ENCODE peak calls at places on chromosome 15, in ten cellular contexts. One of them, this sample, is unnamed.
A peak's percentile ranks its signal among the peaks of the same experiment; 100 is the strongest.

GRCh38 chr15:75725719-75726607 is 13.3 kb upstream of the CSPG4 start:
- DNase-seq in SJSA1: no peak
- DNase-seq in astrocyte: no peak
- DNase-seq in neuronal stem cell: no peak
- DNase-seq in breast epithelium: peak; percentile 28
- DNase-seq in CD8-positive, alpha-beta T cell: no peak
- DNase-seq in kidney: peak; percentile 60
- DNase-seq in pancreas: no peak
- DNase-seq in right lobe of liver: no peak
- DNase-seq in bronchial epithelial cell: no peak
- DNase-seq in this sample: peak; percentile 42

GRCh38 chr15:44075535-44075934 is 119.5 kb downstream of the FRMD5 start:
- DNase-seq in CD8-positive, alpha-beta T cell: no peak
- DNase-seq in right lobe of liver: no peak
- DNase-seq in SJSA1: no peak
- DNase-seq in bronchial epithelial cell: peak; percentile 96
- DNase-seq in neuronal stem cell: no peak
- DNase-seq in astrocyte: peak; percentile 89
- DNase-seq in pancreas: no peak
- DNase-seq in breast epithelium: no peak
- DNase-seq in kidney: no peak
- DNase-seq in this sample: no peak

GRCh38 chr15:83784975-83785374 is 131.1 kb downstream of the ADAMTSL3 start:
- DNase-seq in bronchial epithelial cell: peak; percentile 93
- DNase-seq in right lobe of liver: no peak
- DNase-seq in breast epithelium: no peak
- DNase-seq in SJSA1: no peak
- DNase-seq in CD8-positive, alpha-beta T cell: no peak
- DNase-seq in astrocyte: peak; percentile 35
- DNase-seq in pancreas: no peak
- DNase-seq in kidney: no peak
- DNase-seq in neuronal stem cell: no peak
- DNase-seq in this sample: no peak

GRCh38 chr15:41544650-41545015 is 576 bp upstream of the RPAP1 start:
- DNase-seq in bronchial epithelial cell: no peak
- DNase-seq in pancreas: no peak
- DNase-seq in right lobe of liver: no peak
- DNase-seq in astrocyte: no peak
- DNase-seq in CD8-positive, alpha-beta T cell: peak; percentile 60
- DNase-seq in breast epithelium: no peak
- DNase-seq in SJSA1: no peak
- DNase-seq in neuronal stem cell: no peak
- DNase-seq in kidney: no peak
- DNase-seq in this sample: no peak

GRCh38 chr15:23606226-23606625 is 40.8 kb downstream of the MKRN3 start:
- DNase-seq in kidney: no peak
- DNase-seq in pancreas: no peak
- DNase-seq in neuronal stem cell: no peak
- DNase-seq in bronchial epithelial cell: no peak
- DNase-seq in breast epithelium: no peak
- DNase-seq in right lobe of liver: no peak
- DNase-seq in astrocyte: no peak
- DNase-seq in SJSA1: no peak
- DNase-seq in CD8-positive, alpha-beta T cell: no peak
- DNase-seq in this sample: no peak

GRCh38 chr15:67501177-67501835 is 19.6 kb upstream of the C15orf61 start:
- DNase-seq in astrocyte: peak; percentile 10
- DNase-seq in SJSA1: no peak
- DNase-seq in pancreas: no peak
- DNase-seq in neuronal stem cell: no peak
- DNase-seq in bronchial epithelial cell: peak; percentile 23
- DNase-seq in breast epithelium: no peak
- DNase-seq in CD8-positive, alpha-beta T cell: no peak
- DNase-seq in kidney: no peak
- DNase-seq in right lobe of liver: no peak
- DNase-seq in this sample: peak; percentile 37

GRCh38 chr15:80614711-80615360 is 80.3 kb upstream of the ABHD17C start:
- DNase-seq in right lobe of liver: no peak
- DNase-seq in bronchial epithelial cell: no peak
- DNase-seq in neuronal stem cell: no peak
- DNase-seq in pancreas: no peak
- DNase-seq in CD8-positive, alpha-beta T cell: no peak
- DNase-seq in SJSA1: no peak
- DNase-seq in kidney: no peak
- DNase-seq in breast epithelium: no peak
- DNase-seq in astrocyte: no peak
- DNase-seq in this sample: no peak

GRCh38 chr15:42082832-42083604 is 11.3 kb downstream of the PLA2G4D start:
- DNase-seq in right lobe of liver: no peak
- DNase-seq in neuronal stem cell: no peak
- DNase-seq in kidney: no peak
- DNase-seq in SJSA1: peak; percentile 31
- DNase-seq in pancreas: no peak
- DNase-seq in astrocyte: no peak
- DNase-seq in CD8-positive, alpha-beta T cell: no peak
- DNase-seq in breast epithelium: peak; percentile 47
- DNase-seq in bronchial epithelial cell: no peak
- DNase-seq in this sample: peak; percentile 17

GRCh38 chr15:80934761-80935221 is 54.8 kb downstream of the MESD start:
- DNase-seq in breast epithelium: no peak
- DNase-seq in neuronal stem cell: no peak
- DNase-seq in pancreas: no peak
- DNase-seq in kidney: no peak
- DNase-seq in bronchial epithelial cell: no peak
- DNase-seq in SJSA1: no peak
- DNase-seq in right lobe of liver: no peak
- DNase-seq in astrocyte: peak; percentile 80
- DNase-seq in CD8-positive, alpha-beta T cell: no peak
- DNase-seq in this sample: peak; percentile 47

DNA sequence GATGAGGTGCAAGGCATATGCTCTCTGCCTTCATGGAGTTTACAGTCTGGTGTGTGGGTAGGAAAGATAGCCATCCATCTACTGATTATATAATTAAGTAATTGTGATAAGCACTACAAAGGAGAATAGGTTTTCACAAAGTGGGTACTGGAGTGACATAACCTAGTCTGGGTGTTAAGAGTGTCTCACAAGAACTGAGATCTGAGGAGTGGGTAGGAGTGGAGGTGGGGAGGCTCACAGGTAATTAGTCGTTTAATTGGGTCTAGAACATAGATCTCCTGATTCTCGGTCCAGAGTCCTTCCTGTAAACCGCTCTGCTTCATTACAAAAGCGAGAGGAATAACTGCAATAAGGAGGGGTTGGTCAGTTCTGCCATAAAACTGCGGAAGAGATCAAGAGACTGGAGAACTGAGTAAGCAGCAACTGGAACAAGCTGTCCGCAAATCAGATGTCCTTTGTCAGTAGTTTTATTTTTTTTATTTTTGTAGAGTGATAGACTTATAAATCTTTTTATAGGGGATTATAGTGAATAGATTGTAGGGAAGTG is 2.2 kb downstream of the NEO1 start:
- DNase-seq in pancreas: no peak
- DNase-seq in right lobe of liver: no peak
- DNase-seq in CD8-positive, alpha-beta T cell: no peak
- DNase-seq in astrocyte: no peak
- DNase-seq in kidney: no peak
- DNase-seq in bronchial epithelial cell: no peak
- DNase-seq in breast epithelium: no peak
- DNase-seq in neuronal stem cell: no peak
- DNase-seq in SJSA1: no peak
- DNase-seq in this sample: no peak
- H3K4me3 ChIP-seq in pancreas: no peak overlapping the region
- H3K4me3 ChIP-seq in right lobe of liver: no peak overlapping the region
- H3K4me3 ChIP-seq in CD8-positive, alpha-beta T cell: no peak overlapping the region
- H3K4me3 ChIP-seq in astrocyte: no peak overlapping the region
- H3K4me3 ChIP-seq in kidney: peak overlapping the region; percentile 72
- H3K4me3 ChIP-seq in bronchial epithelial cell: no peak overlapping the region
- H3K4me3 ChIP-seq in breast epithelium: no peak overlapping the region
- H3K4me3 ChIP-seq in neuronal stem cell: no peak overlapping the region
- H3K4me3 ChIP-seq in SJSA1: no peak overlapping the region
- H3K4me3 ChIP-seq in this sample: no peak overlapping the region

GRCh38 chr15:79064496-79064895 is 26.1 kb downstream of the RASGRF1 start:
- DNase-seq in neuronal stem cell: no peak
- DNase-seq in bronchial epithelial cell: no peak
- DNase-seq in SJSA1: no peak
- DNase-seq in right lobe of liver: no peak
- DNase-seq in kidney: no peak
- DNase-seq in astrocyte: no peak
- DNase-seq in pancreas: no peak
- DNase-seq in breast epithelium: no peak
- DNase-seq in CD8-positive, alpha-beta T cell: no peak
- DNase-seq in this sample: no peak
- H3K36me3 ChIP-seq in neuronal stem cell: no peaks in the 10 kb centered on the region
- H3K36me3 ChIP-seq in bronchial epithelial cell: no peaks in the 10 kb centered on the region
- H3K36me3 ChIP-seq in SJSA1: no peaks in the 10 kb centered on the region
- H3K36me3 ChIP-seq in right lobe of liver: no peaks in the 10 kb centered on the region
- H3K36me3 ChIP-seq in kidney: no peaks in the 10 kb centered on the region
- H3K36me3 ChIP-seq in astrocyte: no peaks in the 10 kb centered on the region
- H3K36me3 ChIP-seq in pancreas: no peaks in the 10 kb centered on the region
- H3K36me3 ChIP-seq in breast epithelium: no peaks in the 10 kb centered on the region
- H3K36me3 ChIP-seq in CD8-positive, alpha-beta T cell: no peaks in the 10 kb centered on the region
- H3K36me3 ChIP-seq in this sample: no peaks in the 10 kb centered on the region

GRCh38 chr15:45637552-45638033 is 2.8 kb downstream of the SQOR start:
- DNase-seq in bronchial epithelial cell: peak; percentile 87
- DNase-seq in neuronal stem cell: no peak
- DNase-seq in kidney: no peak
- DNase-seq in CD8-positive, alpha-beta T cell: peak; percentile 57
- DNase-seq in astrocyte: peak; percentile 82
- DNase-seq in SJSA1: no peak
- DNase-seq in right lobe of liver: peak; percentile 74
- DNase-seq in breast epithelium: no peak
- DNase-seq in pancreas: peak; percentile 53
- DNase-seq in this sample: no peak
- H3K4me3 ChIP-seq in bronchial epithelial cell: peak overlapping the region; percentile 2
- H3K4me3 ChIP-seq in neuronal stem cell: no peak overlapping the region
- H3K4me3 ChIP-seq in kidney: peak overlapping the region; percentile 61
- H3K4me3 ChIP-seq in CD8-positive, alpha-beta T cell: peak overlapping the region; percentile 23
- H3K4me3 ChIP-seq in astrocyte: no peak overlapping the region
- H3K4me3 ChIP-seq in SJSA1: no peak overlapping the region
- H3K4me3 ChIP-seq in right lobe of liver: peak overlapping the region; percentile 26
- H3K4me3 ChIP-seq in breast epithelium: peak overlapping the region; percentile 50
- H3K4me3 ChIP-seq in pancreas: no peak overlapping the region
- H3K4me3 ChIP-seq in this sample: no peak overlapping the region

GRCh38 chr15:52551762-52552161 is 17.1 kb downstream of the ARPP19 start:
- DNase-seq in CD8-positive, alpha-beta T cell: no peak
- DNase-seq in astrocyte: no peak
- DNase-seq in pancreas: no peak
- DNase-seq in bronchial epithelial cell: no peak
- DNase-seq in breast epithelium: no peak
- DNase-seq in right lobe of liver: no peak
- DNase-seq in neuronal stem cell: no peak
- DNase-seq in kidney: no peak
- DNase-seq in SJSA1: no peak
- DNase-seq in this sample: no peak
- H3K36me3 ChIP-seq in CD8-positive, alpha-beta T cell: peaks cover 18% of the 10 kb centered on the region
- H3K36me3 ChIP-seq in astrocyte: peaks cover 32% of the 10 kb centered on the region
- H3K36me3 ChIP-seq in pancreas: peaks cover 19% of the 10 kb centered on the region
- H3K36me3 ChIP-seq in bronchial epithelial cell: peaks cover 4% of the 10 kb centered on the region
- H3K36me3 ChIP-seq in breast epithelium: no peaks in the 10 kb centered on the region
- H3K36me3 ChIP-seq in right lobe of liver: no peaks in the 10 kb centered on the region
- H3K36me3 ChIP-seq in neuronal stem cell: peaks cover 10% of the 10 kb centered on the region
- H3K36me3 ChIP-seq in kidney: peaks cover 11% of the 10 kb centered on the region
- H3K36me3 ChIP-seq in SJSA1: peaks cover 77% of the 10 kb centered on the region
- H3K36me3 ChIP-seq in this sample: peaks cover 17% of the 10 kb centered on the region

DNA sequence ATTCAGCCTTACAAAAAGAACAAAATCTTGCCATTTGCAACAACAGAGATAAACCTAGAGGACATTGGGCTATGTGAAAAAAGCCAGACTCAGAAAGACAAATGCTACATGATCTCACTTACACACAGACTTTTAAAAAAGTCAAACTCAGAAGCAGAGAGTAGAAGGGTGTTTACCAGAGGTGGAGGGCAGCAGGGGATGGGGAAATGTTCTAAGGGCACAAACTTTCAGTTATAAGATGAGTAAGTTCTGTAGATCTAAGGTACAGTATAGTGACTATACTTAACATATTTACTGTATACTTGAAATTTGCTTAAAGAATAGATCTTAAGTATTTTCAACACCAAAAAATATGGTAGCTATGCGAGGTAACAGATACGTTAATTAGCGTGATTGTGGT is 3.0 kb downstream of the MYEF2 start:
- DNase-seq in kidney: no peak
- DNase-seq in astrocyte: no peak
- DNase-seq in pancreas: no peak
- DNase-seq in neuronal stem cell: no peak
- DNase-seq in CD8-positive, alpha-beta T cell: no peak
- DNase-seq in SJSA1: no peak
- DNase-seq in right lobe of liver: no peak
- DNase-seq in bronchial epithelial cell: no peak
- DNase-seq in breast epithelium: no peak
- DNase-seq in this sample: no peak
- H3K4me3 ChIP-seq in kidney: no peak overlapping the region
- H3K4me3 ChIP-seq in astrocyte: no peak overlapping the region
- H3K4me3 ChIP-seq in pancreas: no peak overlapping the region
- H3K4me3 ChIP-seq in neuronal stem cell: no peak overlapping the region
- H3K4me3 ChIP-seq in CD8-positive, alpha-beta T cell: no peak overlapping the region
- H3K4me3 ChIP-seq in SJSA1: no peak overlapping the region
- H3K4me3 ChIP-seq in right lobe of liver: no peak overlapping the region
- H3K4me3 ChIP-seq in bronchial epithelial cell: no peak overlapping the region
- H3K4me3 ChIP-seq in breast epithelium: no peak overlapping the region
- H3K4me3 ChIP-seq in this sample: no peak overlapping the region

GRCh38 chr15:25346371-25346770 is 92.5 kb downstream of the UBE3A start:
- DNase-seq in pancreas: no peak
- DNase-seq in right lobe of liver: no peak
- DNase-seq in CD8-positive, alpha-beta T cell: no peak
- DNase-seq in neuronal stem cell: no peak
- DNase-seq in SJSA1: no peak
- DNase-seq in bronchial epithelial cell: no peak
- DNase-seq in breast epithelium: no peak
- DNase-seq in astrocyte: no peak
- DNase-seq in kidney: no peak
- DNase-seq in this sample: no peak
- H3K36me3 ChIP-seq in pancreas: peaks cover 4% of the 10 kb centered on the region
- H3K36me3 ChIP-seq in right lobe of liver: no peaks in the 10 kb centered on the region
- H3K36me3 ChIP-seq in CD8-positive, alpha-beta T cell: peaks cover 12% of the 10 kb centered on the region
- H3K36me3 ChIP-seq in neuronal stem cell: no peaks in the 10 kb centered on the region
- H3K36me3 ChIP-seq in SJSA1: peaks cover 32% of the 10 kb centered on the region
- H3K36me3 ChIP-seq in bronchial epithelial cell: peaks cover 3% of the 10 kb centered on the region
- H3K36me3 ChIP-seq in breast epithelium: no peaks in the 10 kb centered on the region
- H3K36me3 ChIP-seq in astrocyte: peaks cover 3% of the 10 kb centered on the region
- H3K36me3 ChIP-seq in kidney: peaks cover 6% of the 10 kb centered on the region
- H3K36me3 ChIP-seq in this sample: no peaks in the 10 kb centered on the region

DNA sequence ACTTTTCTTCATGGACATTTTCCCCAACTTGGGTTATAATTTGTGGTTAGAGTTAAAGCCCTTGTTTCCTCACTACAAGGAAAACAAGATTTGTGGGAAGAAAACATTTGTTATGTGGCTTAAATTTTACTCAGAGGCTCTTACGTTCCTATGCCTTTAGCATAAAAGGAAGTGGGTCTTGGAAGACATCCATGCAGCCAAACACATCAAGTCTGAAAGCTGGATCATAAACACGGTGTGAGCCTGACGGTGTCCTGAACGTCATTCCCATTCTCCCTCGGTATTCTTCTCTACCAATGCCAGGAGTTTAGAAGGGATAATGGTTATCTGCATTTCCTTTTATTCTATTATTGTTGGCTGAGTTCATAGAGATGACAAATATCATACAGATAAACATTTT is 519.0 kb downstream of the NR2F2 start:
- DNase-seq in pancreas: no peak
- DNase-seq in neuronal stem cell: no peak
- DNase-seq in astrocyte: peak; percentile 63
- DNase-seq in bronchial epithelial cell: no peak
- DNase-seq in right lobe of liver: no peak
- DNase-seq in kidney: no peak
- DNase-seq in breast epithelium: no peak
- DNase-seq in SJSA1: no peak
- DNase-seq in CD8-positive, alpha-beta T cell: no peak
- DNase-seq in this sample: no peak
- H3K4me3 ChIP-seq in pancreas: no peak overlapping the region
- H3K4me3 ChIP-seq in neuronal stem cell: no peak overlapping the region
- H3K4me3 ChIP-seq in astrocyte: no peak overlapping the region
- H3K4me3 ChIP-seq in bronchial epithelial cell: no peak overlapping the region
- H3K4me3 ChIP-seq in right lobe of liver: no peak overlapping the region
- H3K4me3 ChIP-seq in kidney: no peak overlapping the region
- H3K4me3 ChIP-seq in breast epithelium: no peak overlapping the region
- H3K4me3 ChIP-seq in SJSA1: no peak overlapping the region
- H3K4me3 ChIP-seq in CD8-positive, alpha-beta T cell: no peak overlapping the region
- H3K4me3 ChIP-seq in this sample: no peak overlapping the region

This sample was measured in H7.